ENCODE peak calls at places on chromosomes 5 and 9, in six cellular contexts. Q is GM19239; H is stimulated activated CD4-positive, alpha-beta T cell treated with anti-CD3 and anti-CD28 coated beads, Interleukin-15, amount 100 ng/mL, for 24 hours; S is activated CD4-positive, alpha-beta T cell treated with anti-CD3 and anti-CD28 coated beads, Interleukin-2, amount 50 U/mL, for 48 hours; K is HT-29; I is stimulated activated CD8-positive, alpha-beta memory T cell treated with anti-CD3 and anti-CD28 coated beads, Interleukin-2, amount 100 ng/mL, for 1 hour. M is an unnamed sample.

GRCh38 chr5:179166171-179166885 is 106.2 kb downstream of the ZNF354C start:
- DNase-seq in H (no peak), I (no peak), Q (no peak), K (no peak), S (no peak), M (no peak)

GRCh38 chr9:12141422-12141821 is 551.8 kb upstream of the TYRP1 start:
- DNase-seq in H (no peak), S (no peak), Q (no peak), K (no peak), I (no peak), M (no peak)

GRCh38 chr5:89255845-89256463 is 373.0 kb upstream of the MEF2C start:
- DNase-seq in Q (no peak), I (no peak), S (no peak), H (no peak), K (peak), M (no peak)

GRCh38 chr5:1344975-1345838 is at the start of gene CLPTM1L:
- DNase-seq in Q (peak), K (peak), H (peak), S (peak), I (peak), M (peak)

GRCh38 chr9:109206670-109207069 is 39.6 kb upstream of the FRRS1L start:
- DNase-seq in S (no peak), H (peak), K (peak), Q (no peak), I (no peak), M (no peak)

GRCh38 chr5:153372433-153373167 is 117.9 kb upstream of the GRIA1 start:
- DNase-seq in Q (no peak), S (no peak), H (no peak), K (no peak), I (no peak), M (no peak)

GRCh38 chr5:39775058-39775457 is 350.3 kb upstream of the DAB2 start:
- DNase-seq in Q (no peak), I (no peak), S (no peak), H (no peak), K (no peak), M (no peak)

GRCh38 chr9:13267743-13268142 is 11.7 kb downstream of the MPDZ start:
- DNase-seq in K (no peak), I (no peak), S (no peak), H (no peak), Q (no peak), M (no peak)

GRCh38 chr9:73173526-73174411 is 22.1 kb downstream of the ANXA1 start:
- DNase-seq in H (no peak), K (peak), S (no peak), I (no peak), Q (no peak), M (no peak)

GRCh38 chr5:87069974-87070608 is 197.6 kb upstream of the RASA1 start:
- DNase-seq in K (peak), Q (no peak), S (no peak), I (no peak), H (no peak), M (no peak)

GRCh38 chr5:136364307-136364706 is 1.0 kb downstream of the TRPC7 start:
- DNase-seq in S (no peak), Q (no peak), K (peak), I (no peak), H (no peak), M (no peak)

GRCh38 chr9:108272350-108272899 is 583.4 kb downstream of the ACTL7B start:
- DNase-seq in H (no peak), Q (no peak), I (no peak), S (no peak), K (peak), M (no peak)

GRCh38 chr5:862367-863243 is 11.8 kb upstream of the ZDHHC11 start:
- DNase-seq in Q (no peak), I (no peak), K (no peak), S (no peak), H (no peak), M (no peak)

GRCh38 chr5:100904259-100904822 is 1.3 kb upstream of the ST8SIA4 start:
- DNase-seq in Q (no peak), K (no peak), I (peak), H (peak), S (peak), M (peak)

GRCh38 chr9:125121156-125121555 is 22.2 kb downstream of the SCAI start:
- DNase-seq in S (no peak), Q (no peak), I (no peak), K (no peak), H (no peak), M (no peak)

GRCh38 chr9:9117866-9118265 is 1318.3 kb upstream of the DMAC1 start:
- DNase-seq in S (no peak), I (no peak), H (no peak), K (peak), Q (no peak), M (no peak)

GRCh38 chr9:14437336-14438231 is 123.6 kb upstream of the NFIB start:
- DNase-seq in H (no peak), Q (no peak), I (no peak), S (no peak), K (no peak), M (no peak)

GRCh38 chr5:45205403-45205961 is 396.7 kb downstream of the MRPS30 start:
- DNase-seq in H (no peak), Q (no peak), S (no peak), K (no peak), I (no peak), M (no peak)

GRCh38 chr9:123967323-123967722 is 37.4 kb upstream of the DENND1A start:
- DNase-seq in Q (no peak), H (no peak), I (no peak), K (no peak), S (no peak), M (no peak)